ENCODE peak calls at places on chromosomes 6 and 20, in nine cellular contexts. E is epithelial cell of proximal tubule, M is body of pancreas, O is AG09319, T is B cell, Z is BJ, H is GM13976, R is dorsolateral prefrontal cortex, I is fibroblast of lung. P is an unnamed sample.

GRCh38 chr6:72631480-72631879 is 9.6 kb downstream of the KCNQ5 start:
- DNase-seq in E (no peak), O (no peak), T (no peak), Z (no peak), M (no peak), I (no peak), H (no peak), R (no peak), P (no peak)

GRCh38 chr20:2178328-2179232 is 77.0 kb downstream of the STK35 start:
- DNase-seq in M (no peak), R (no peak), I (no peak), T (no peak), O (no peak), H (no peak), E (no peak), Z (no peak), P (no peak)

GRCh38 chr6:120736740-120737139 is 597.5 kb downstream of the TBC1D32 start:
- DNase-seq in H (no peak), Z (no peak), M (no peak), T (no peak), E (no peak), I (no peak), O (no peak), R (no peak), P (no peak)

GRCh38 chr20:49775229-49775693 is 37.4 kb upstream of the SLC9A8 start:
- DNase-seq in R (no peak), O (no peak), Z (peak), I (peak), E (peak), T (no peak), H (no peak), M (peak), P (peak)

GRCh38 chr6:92690997-92691599 is 728.3 kb downstream of the EPHA7 start:
- DNase-seq in O (no peak), R (no peak), E (no peak), T (no peak), Z (no peak), M (no peak), H (no peak), I (peak), P (no peak)

GRCh38 chr6:37209461-37210205 is 39.7 kb downstream of the PIM1 start:
- DNase-seq in E (no peak), T (no peak), Z (no peak), I (no peak), H (no peak), R (no peak), O (no peak), M (no peak), P (no peak)

GRCh38 chr6:2197177-2197671 is 48.2 kb downstream of the GMDS start:
- DNase-seq in T (no peak), H (no peak), R (peak), E (no peak), I (peak), Z (no peak), O (no peak), M (no peak), P (no peak)

GRCh38 chr20:46011631-46012482 is 3.1 kb downstream of the MMP9 start:
- DNase-seq in I (peak), Z (no peak), E (no peak), M (peak), O (no peak), R (no peak), H (peak), T (no peak), P (peak)

GRCh38 chr6:165692106-165692653 is 29.1 kb upstream of the PDE10A start:
- DNase-seq in M (no peak), O (no peak), Z (no peak), T (no peak), R (no peak), I (no peak), E (no peak), H (no peak), P (no peak)

GRCh38 chr20:31497838-31498540 is 16.3 kb upstream of the HM13 start:
- DNase-seq in T (no peak), R (no peak), E (no peak), M (peak), O (no peak), H (no peak), I (peak), Z (no peak), P (no peak)

GRCh38 chr20:19993937-19994667 is 23.1 kb upstream of the NAA20 start:
- DNase-seq in Z (no peak), M (no peak), I (peak), O (no peak), R (no peak), T (no peak), E (no peak), H (no peak), P (no peak)

GRCh38 chr20:4896971-4897497 is 104.3 kb downstream of the SLC23A2 start:
- DNase-seq in O (no peak), R (no peak), M (no peak), I (no peak), Z (no peak), E (no peak), H (no peak), T (no peak), P (no peak)

GRCh38 chr6:10433322-10433721 is 18.4 kb upstream of the TFAP2A start:
- DNase-seq in R (no peak), Z (no peak), H (no peak), T (no peak), E (no peak), I (no peak), M (no peak), O (no peak), P (no peak)

GRCh38 chr6:10426781-10427279 is 12.0 kb upstream of the TFAP2A start:
- DNase-seq in H (no peak), O (no peak), I (no peak), E (no peak), R (no peak), T (no peak), M (no peak), Z (no peak), P (no peak)

GRCh38 chr6:10425973-10426780 is 11.3 kb upstream of the TFAP2A start:
- DNase-seq in Z (no peak), M (no peak), O (no peak), I (no peak), E (no peak), H (peak), T (no peak), R (no peak), P (no peak)

GRCh38 chr6:10431423-10432164 is 16.7 kb upstream of the TFAP2A start:
- DNase-seq in M (no peak), T (no peak), E (no peak), Z (no peak), I (no peak), O (no peak), H (no peak), R (no peak), P (no peak)

GRCh38 chr6:10429638-10430427 is 15.0 kb upstream of the TFAP2A start:
- DNase-seq in Z (no peak), M (peak), R (no peak), T (no peak), H (peak), I (peak), O (no peak), E (no peak), P (no peak)
- TF ChIP-seq CTCF in Z (peak), M (peak), R (peak), T (no peak), H (peak), I (peak), O (peak), E (peak), P (no peak)

GRCh38 chr6:87070750-87071149 is 24.2 kb downstream of the CGA start:
- DNase-seq in R (no peak), T (no peak), E (no peak), O (no peak), M (no peak), I (no peak), H (no peak), Z (no peak), P (no peak)

GRCh38 chr6:87071683-87072082 is 23.2 kb downstream of the CGA start:
- DNase-seq in Z (no peak), R (no peak), I (no peak), T (no peak), O (no peak), H (no peak), E (no peak), M (no peak), P (no peak)

GRCh38 chr6:87068804-87069203 is 26.1 kb downstream of the CGA start:
- DNase-seq in E (no peak), H (no peak), O (no peak), Z (no peak), R (no peak), I (no peak), M (no peak), T (no peak), P (no peak)

GRCh38 chr6:87065117-87065516 is 29.8 kb downstream of the CGA start:
- DNase-seq in I (no peak), H (no peak), R (no peak), M (no peak), E (no peak), O (no peak), T (no peak), Z (no peak), P (no peak)

DNA sequence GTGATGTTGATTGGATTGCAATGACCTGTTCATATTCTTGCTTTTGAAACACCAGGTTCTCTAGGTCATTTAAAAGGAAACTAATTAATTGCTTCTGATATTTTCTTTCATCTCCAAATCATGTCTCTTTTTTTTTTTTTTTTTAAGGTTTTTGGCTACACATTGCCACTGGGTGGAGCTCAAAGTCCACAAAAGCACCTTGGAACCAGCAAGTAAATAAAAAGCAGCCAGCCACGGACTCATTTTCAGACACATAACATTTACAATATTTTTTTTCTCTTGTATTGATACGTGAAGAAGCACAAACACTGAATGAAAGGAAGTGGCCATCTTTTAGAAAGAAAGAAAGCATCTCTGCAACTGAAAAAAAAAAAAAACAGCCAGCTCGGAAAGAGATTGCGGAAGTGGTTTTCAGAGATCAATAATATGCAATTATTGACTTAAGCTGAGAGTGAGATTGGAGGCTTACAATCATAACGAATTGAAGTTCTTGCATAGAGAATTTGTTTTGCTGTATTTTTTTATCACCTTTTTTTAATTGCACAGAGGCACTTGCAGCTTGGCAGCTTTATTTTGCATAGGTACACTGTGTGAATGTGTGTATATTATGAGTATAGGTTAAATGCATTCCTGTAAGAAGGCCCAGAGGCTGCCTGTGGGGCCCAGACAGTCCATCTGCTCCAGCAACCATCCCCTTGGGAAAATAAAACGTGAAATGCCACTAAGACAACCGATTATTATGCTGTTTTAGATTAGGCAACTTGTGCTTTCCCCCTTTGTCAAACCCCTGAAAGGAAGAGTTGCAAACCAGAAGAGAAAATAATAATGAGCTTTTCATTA is 28.2 kb downstream of the CGA start:
- DNase-seq in H (peak), E (peak), T (peak), R (peak), Z (peak), M (peak), I (peak), O (peak), P (no peak)
- TF ChIP-seq CTCF in H (peak), E (peak), T (peak), R (peak), Z (peak), M (peak), I (peak), O (peak), P (peak)

GRCh38 chr6:119350202-119351004 is 842 bp upstream of the MAN1A1 start:
- DNase-seq in Z (no peak), O (peak), M (peak), T (no peak), R (no peak), E (peak), H (peak), I (peak), P (no peak)
- TF ChIP-seq CTCF in Z (no peak), O (no peak), M (no peak), T (no peak), R (no peak), E (no peak), H (no peak), I (no peak), P (no peak)

GRCh38 chr6:30722280-30723112 is 2.3 kb downstream of the TUBB start:
- DNase-seq in E (no peak), M (peak), I (peak), H (peak), O (no peak), Z (no peak), T (peak), R (peak), P (peak)
- TF ChIP-seq CTCF in E (peak), M (peak), I (peak), H (peak), O (peak), Z (peak), T (peak), R (peak), P (peak)

GRCh38 chr6:116461563-116462507 is 660 bp downstream of the CALHM6 start:
- DNase-seq in T (peak), I (peak), M (peak), E (no peak), H (peak), Z (no peak), R (peak), O (no peak), P (peak)
- TF ChIP-seq CTCF in T (no peak), I (no peak), M (no peak), E (no peak), H (no peak), Z (peak), R (no peak), O (no peak), P (no peak)

DNA sequence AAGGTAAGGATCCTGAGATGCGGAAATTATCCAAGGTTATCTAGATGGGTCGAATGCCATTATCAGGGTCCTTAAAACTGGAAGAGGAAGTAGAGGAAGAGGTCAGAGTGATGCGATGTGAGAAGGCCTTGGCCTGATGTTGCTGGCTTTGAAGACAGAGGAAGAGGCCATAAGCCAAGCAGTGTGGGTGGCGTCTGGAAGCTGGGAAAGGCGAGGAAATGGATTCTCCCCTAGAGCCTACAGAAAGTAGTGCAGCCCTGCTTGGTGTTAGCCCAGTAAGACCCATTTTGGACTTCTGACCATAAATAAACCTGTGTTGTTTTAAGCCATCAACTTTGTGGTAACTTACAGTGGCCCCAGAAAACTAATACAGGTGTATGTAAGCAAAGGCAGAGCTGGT is 2.0 kb downstream of the SRXN1 start:
- DNase-seq in O (no peak), I (no peak), M (no peak), R (no peak), Z (no peak), E (no peak), T (no peak), H (no peak), P (no peak)
- TF ChIP-seq CTCF in O (no peak), I (no peak), M (no peak), R (no peak), Z (no peak), E (peak), T (no peak), H (no peak), P (no peak)

DNA sequence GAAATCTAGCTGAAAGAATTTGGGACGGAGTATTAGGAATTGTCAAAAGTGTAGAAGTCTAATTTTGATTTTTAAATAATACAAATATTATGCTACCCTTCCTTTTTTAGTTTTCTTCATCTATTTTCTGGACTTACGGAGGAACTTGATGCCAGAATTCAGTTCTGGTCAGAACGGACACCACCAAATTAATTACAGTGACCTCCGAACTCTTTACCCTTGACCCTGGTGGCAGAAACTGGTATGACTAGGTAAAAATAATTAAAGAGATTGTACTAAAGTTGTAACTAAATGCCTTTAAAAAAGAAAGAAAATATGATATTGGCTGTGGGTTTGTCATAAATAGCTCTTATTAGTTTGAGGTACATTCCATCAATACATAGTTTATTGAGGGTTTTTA is 751.1 kb upstream of the MAP3K7 start:
- DNase-seq in M (no peak), E (no peak), H (no peak), T (no peak), O (no peak), Z (no peak), R (no peak), I (no peak), P (no peak)
- TF ChIP-seq CTCF in M (no peak), E (peak), H (no peak), T (peak), O (no peak), Z (peak), R (peak), I (peak), P (peak)

GRCh38 chr6:117906905-117907599 is at the start of gene SLC35F1:
- DNase-seq in T (peak), H (peak), Z (no peak), I (peak), M (peak), R (peak), O (no peak), E (no peak), P (no peak)
- TF ChIP-seq CTCF in T (no peak), H (peak), Z (peak), I (peak), M (peak), R (peak), O (peak), E (peak), P (no peak)

GRCh38 chr6:10412948-10413849 is 1.7 kb downstream of the TFAP2A start:
- DNase-seq in M (peak), H (no peak), O (no peak), I (no peak), R (no peak), T (no peak), E (no peak), Z (no peak), P (no peak)

GRCh38 chr6:10412165-10412947 is 2.5 kb downstream of the TFAP2A start:
- DNase-seq in I (peak), R (no peak), M (no peak), Z (peak), H (peak), T (peak), E (no peak), O (peak), P (no peak)

GRCh38 chr6:10415593-10416480 is 963 bp upstream of the TFAP2A start:
- DNase-seq in R (no peak), M (no peak), O (no peak), H (no peak), I (no peak), T (peak), Z (no peak), E (no peak), P (no peak)

GRCh38 chr6:10414766-10415592 is at the start of gene TFAP2A:
- DNase-seq in R (no peak), I (no peak), T (peak), H (no peak), O (no peak), M (no peak), E (no peak), Z (no peak), P (no peak)

DNA sequence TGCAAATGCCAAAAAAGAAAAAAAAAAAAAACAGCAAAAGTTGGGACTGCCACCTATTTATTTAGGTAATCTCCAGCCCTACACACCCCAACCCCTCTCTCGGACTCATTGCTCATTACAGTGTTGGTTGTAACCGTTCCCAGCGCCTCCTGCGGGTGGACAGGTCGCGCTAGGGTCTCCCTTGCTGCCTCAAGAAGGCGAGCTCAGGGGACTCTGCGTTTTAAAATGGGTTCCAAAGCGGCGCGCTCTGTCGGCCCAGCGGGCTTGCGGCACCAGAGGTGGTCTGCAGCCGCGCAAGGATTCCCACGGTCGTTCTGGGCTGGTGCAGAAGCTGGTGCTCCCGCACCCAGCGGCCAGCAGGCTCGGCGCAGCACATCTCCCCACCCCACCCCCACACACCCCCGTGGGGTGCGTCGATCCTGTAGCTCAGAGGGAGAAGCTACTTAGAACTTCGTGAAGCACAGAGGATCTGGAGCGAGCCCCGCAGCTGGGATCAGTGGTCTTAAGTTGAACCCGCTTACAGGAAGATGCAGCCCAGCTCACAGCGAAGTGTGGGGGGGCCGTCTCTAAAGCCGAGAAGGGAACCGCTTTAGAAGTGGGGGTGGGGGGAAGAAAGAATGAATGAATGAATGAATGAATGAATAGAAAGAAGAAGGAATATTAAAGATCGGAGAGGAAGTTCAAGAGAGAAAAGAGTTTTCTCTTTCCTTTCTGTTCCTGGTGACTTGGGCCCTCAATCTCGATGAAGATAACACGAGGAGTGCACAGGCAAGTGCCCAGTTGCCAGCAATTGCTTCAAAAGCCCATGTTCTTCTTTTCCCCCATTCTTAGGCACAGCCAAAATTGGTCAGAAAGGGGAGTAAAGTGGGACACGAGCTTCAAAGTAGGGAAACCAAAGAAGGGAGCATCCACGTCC is 766 bp downstream of the TFAP2A start:
- DNase-seq in I (no peak), M (no peak), H (no peak), T (no peak), R (no peak), Z (no peak), E (no peak), O (no peak), P (no peak)
- TF ChIP-seq CTCF in I (no peak), M (no peak), H (no peak), T (no peak), R (no peak), Z (peak), E (peak), O (peak), P (no peak)

P was measured in CD14-positive monocyte.